ENCODE peak calls at places on chromosomes 1 and 21, in seven cellular contexts. One of them, this sample, is unnamed.

GRCh38 chr1:246450485-246451251 is 56.4 kb downstream of the SMYD3 start:
- DNase-seq in substantia nigra: peak
- DNase-seq in EH: peak
- DNase-seq in mucosa of descending colon: no peak
- DNase-seq in HT1080: peak
- DNase-seq in NCI-H774: peak
- DNase-seq in NCI-H1694: peak
- DNase-seq in this sample: no peak

GRCh38 chr1:244603498-244603897 is 49.4 kb upstream of the DESI2 start:
- DNase-seq in substantia nigra: no peak
- DNase-seq in EH: peak
- DNase-seq in mucosa of descending colon: no peak
- DNase-seq in HT1080: peak
- DNase-seq in NCI-H774: peak
- DNase-seq in NCI-H1694: peak
- DNase-seq in this sample: no peak

GRCh38 chr1:203480525-203481084 is 5.0 kb downstream of the PRELP start:
- DNase-seq in substantia nigra: no peak
- DNase-seq in EH: peak
- DNase-seq in mucosa of descending colon: peak
- DNase-seq in HT1080: peak
- DNase-seq in NCI-H774: peak
- DNase-seq in NCI-H1694: peak
- DNase-seq in this sample: peak

GRCh38 chr1:235649722-235650163 is at the start of gene GNG4:
- DNase-seq in substantia nigra: no peak
- DNase-seq in EH: no peak
- DNase-seq in mucosa of descending colon: no peak
- DNase-seq in HT1080: no peak
- DNase-seq in NCI-H774: peak
- DNase-seq in NCI-H1694: no peak
- DNase-seq in this sample: no peak

GRCh38 chr1:189434461-189434860 is 1043.2 kb downstream of the BRINP3 start:
- DNase-seq in substantia nigra: no peak
- DNase-seq in EH: no peak
- DNase-seq in mucosa of descending colon: no peak
- DNase-seq in HT1080: no peak
- DNase-seq in NCI-H774: no peak
- DNase-seq in NCI-H1694: no peak
- DNase-seq in this sample: no peak

GRCh38 chr1:52602328-52603300 is at the start of gene GPX7:
- DNase-seq in substantia nigra: peak
- DNase-seq in EH: peak
- DNase-seq in mucosa of descending colon: peak
- DNase-seq in HT1080: no peak
- DNase-seq in NCI-H774: peak
- DNase-seq in NCI-H1694: no peak
- DNase-seq in this sample: peak

GRCh38 chr21:39094847-39095525 is 88.3 kb downstream of the PSMG1 start:
- DNase-seq in substantia nigra: no peak
- DNase-seq in EH: peak
- DNase-seq in mucosa of descending colon: no peak
- DNase-seq in HT1080: peak
- DNase-seq in NCI-H774: no peak
- DNase-seq in NCI-H1694: no peak
- DNase-seq in this sample: no peak

GRCh38 chr1:67194209-67194863 is 28.1 kb downstream of the IL23R start:
- DNase-seq in substantia nigra: no peak
- DNase-seq in EH: no peak
- DNase-seq in mucosa of descending colon: no peak
- DNase-seq in HT1080: no peak
- DNase-seq in NCI-H774: no peak
- DNase-seq in NCI-H1694: no peak
- DNase-seq in this sample: no peak

GRCh38 chr21:36127977-36128376 is 6.9 kb upstream of the CBR3 start:
- DNase-seq in substantia nigra: no peak
- DNase-seq in EH: no peak
- DNase-seq in mucosa of descending colon: no peak
- DNase-seq in HT1080: no peak
- DNase-seq in NCI-H774: no peak
- DNase-seq in NCI-H1694: no peak
- DNase-seq in this sample: no peak

GRCh38 chr1:147673401-147673800 is 3.1 kb upstream of the ACP6 start:
- DNase-seq in substantia nigra: no peak
- DNase-seq in EH: peak
- DNase-seq in mucosa of descending colon: no peak
- DNase-seq in HT1080: no peak
- DNase-seq in NCI-H774: no peak
- DNase-seq in NCI-H1694: no peak
- DNase-seq in this sample: no peak

GRCh38 chr1:151935154-151935553 is 25.8 kb upstream of the THEM4 start:
- DNase-seq in substantia nigra: no peak
- DNase-seq in EH: peak
- DNase-seq in mucosa of descending colon: no peak
- DNase-seq in HT1080: peak
- DNase-seq in NCI-H774: no peak
- DNase-seq in NCI-H1694: no peak
- DNase-seq in this sample: no peak

GRCh38 chr1:35851175-35851869 is 31.7 kb upstream of the AGO1 start:
- DNase-seq in substantia nigra: no peak
- DNase-seq in EH: peak
- DNase-seq in mucosa of descending colon: no peak
- DNase-seq in HT1080: no peak
- DNase-seq in NCI-H774: no peak
- DNase-seq in NCI-H1694: no peak
- DNase-seq in this sample: no peak

GRCh38 chr1:46689326-46689725 is 17.7 kb downstream of the TEX38 start:
- DNase-seq in substantia nigra: no peak
- DNase-seq in EH: no peak
- DNase-seq in mucosa of descending colon: no peak
- DNase-seq in HT1080: no peak
- DNase-seq in NCI-H774: no peak
- DNase-seq in NCI-H1694: no peak
- DNase-seq in this sample: no peak

GRCh38 chr1:154485106-154485505 is 16.9 kb upstream of the TDRD10 start:
- DNase-seq in substantia nigra: no peak
- DNase-seq in EH: no peak
- DNase-seq in mucosa of descending colon: no peak
- DNase-seq in HT1080: no peak
- DNase-seq in NCI-H774: no peak
- DNase-seq in NCI-H1694: no peak
- DNase-seq in this sample: no peak

This sample was measured in left ventricle myocardium superior.